ENCODE peak calls at places on chromosome 18, in five cellular contexts. One of them, this sample, is unnamed.

GRCh38 chr18:48048251-48048650 is 117.8 kb upstream of the SMAD2 start:
- DNase-seq in cardiac muscle cell: no peak
- DNase-seq in mesothelial cell of epicardium: no peak
- DNase-seq in ascending aorta: no peak
- DNase-seq in endothelial cell: no peak
- DNase-seq in this sample: no peak

GRCh38 chr18:7878265-7879173 is 311.4 kb downstream of the PTPRM start:
- DNase-seq in cardiac muscle cell: no peak
- DNase-seq in mesothelial cell of epicardium: no peak
- DNase-seq in ascending aorta: no peak
- DNase-seq in endothelial cell: no peak
- DNase-seq in this sample: no peak

GRCh38 chr18:35378206-35378795 is 1.2 kb upstream of the ZNF396 start:
- DNase-seq in cardiac muscle cell: peak; percentile 25
- DNase-seq in mesothelial cell of epicardium: no peak
- DNase-seq in ascending aorta: no peak
- DNase-seq in endothelial cell: no peak
- DNase-seq in this sample: no peak

GRCh38 chr18:28626757-28627156 is 449.8 kb upstream of the CDH2 start:
- DNase-seq in cardiac muscle cell: no peak
- DNase-seq in mesothelial cell of epicardium: no peak
- DNase-seq in ascending aorta: no peak
- DNase-seq in endothelial cell: no peak
- DNase-seq in this sample: no peak

GRCh38 chr18:5175378-5175777 is 21.7 kb downstream of the AKAIN1 start:
- DNase-seq in cardiac muscle cell: no peak
- DNase-seq in mesothelial cell of epicardium: no peak
- DNase-seq in ascending aorta: no peak
- DNase-seq in endothelial cell: no peak
- DNase-seq in this sample: no peak

GRCh38 chr18:50283469-50284209 is 2.3 kb upstream of the MBD1 start:
- DNase-seq in cardiac muscle cell: no peak
- DNase-seq in mesothelial cell of epicardium: peak; percentile 34
- DNase-seq in ascending aorta: no peak
- DNase-seq in endothelial cell: no peak
- DNase-seq in this sample: peak; percentile 23

GRCh38 chr18:61845212-61845611 is 47.6 kb downstream of the RNF152 start:
- DNase-seq in cardiac muscle cell: no peak
- DNase-seq in mesothelial cell of epicardium: no peak
- DNase-seq in ascending aorta: no peak
- DNase-seq in endothelial cell: no peak
- DNase-seq in this sample: no peak

GRCh38 chr18:51054764-51055163 is 24.8 kb downstream of the SMAD4 start:
- DNase-seq in cardiac muscle cell: peak; percentile 50
- DNase-seq in mesothelial cell of epicardium: no peak
- DNase-seq in ascending aorta: no peak
- DNase-seq in endothelial cell: no peak
- DNase-seq in this sample: no peak

GRCh38 chr18:7946724-7947377 is 379.7 kb downstream of the PTPRM start:
- DNase-seq in cardiac muscle cell: peak; percentile 91
- DNase-seq in mesothelial cell of epicardium: no peak
- DNase-seq in ascending aorta: no peak
- DNase-seq in endothelial cell: peak; percentile 26
- DNase-seq in this sample: no peak

GRCh38 chr18:78242796-78243195 is 736.8 kb upstream of the SALL3 start:
- DNase-seq in cardiac muscle cell: peak; percentile 65
- DNase-seq in mesothelial cell of epicardium: no peak
- DNase-seq in ascending aorta: no peak
- DNase-seq in endothelial cell: no peak
- DNase-seq in this sample: no peak

GRCh38 chr18:45119888-45120287 is 439.2 kb downstream of the SETBP1 start:
- DNase-seq in cardiac muscle cell: no peak
- DNase-seq in mesothelial cell of epicardium: no peak
- DNase-seq in ascending aorta: no peak
- DNase-seq in endothelial cell: no peak
- DNase-seq in this sample: no peak

GRCh38 chr18:58491113-58491696 is 137.7 kb downstream of the ALPK2 start:
- DNase-seq in cardiac muscle cell: no peak
- DNase-seq in mesothelial cell of epicardium: no peak
- DNase-seq in ascending aorta: no peak
- DNase-seq in endothelial cell: no peak
- DNase-seq in this sample: no peak

GRCh38 chr18:5518179-5518770 is 25.5 kb downstream of the EPB41L3 start:
- DNase-seq in cardiac muscle cell: peak; percentile 28
- DNase-seq in mesothelial cell of epicardium: no peak
- DNase-seq in ascending aorta: no peak
- DNase-seq in endothelial cell: no peak
- DNase-seq in this sample: no peak

GRCh38 chr18:34837769-34838194 is 127.7 kb downstream of the DTNA start:
- DNase-seq in cardiac muscle cell: peak; percentile 21
- DNase-seq in mesothelial cell of epicardium: no peak
- DNase-seq in ascending aorta: no peak
- DNase-seq in endothelial cell: no peak
- DNase-seq in this sample: no peak

GRCh38 chr18:48904086-48904485 is 46.7 kb downstream of the SMAD7 start:
- DNase-seq in cardiac muscle cell: no peak
- DNase-seq in mesothelial cell of epicardium: no peak
- DNase-seq in ascending aorta: peak; percentile 53
- DNase-seq in endothelial cell: no peak
- DNase-seq in this sample: no peak

GRCh38 chr18:35542356-35542755 is 39.2 kb upstream of the GALNT1 start:
- DNase-seq in cardiac muscle cell: no peak
- DNase-seq in mesothelial cell of epicardium: no peak
- DNase-seq in ascending aorta: no peak
- DNase-seq in endothelial cell: no peak
- DNase-seq in this sample: no peak

GRCh38 chr18:58335821-58336220 is 291.8 kb downstream of the NEDD4L start:
- DNase-seq in cardiac muscle cell: no peak
- DNase-seq in mesothelial cell of epicardium: no peak
- DNase-seq in ascending aorta: no peak
- DNase-seq in endothelial cell: no peak
- DNase-seq in this sample: no peak

GRCh38 chr18:3217930-3218647 is 1.7 kb downstream of the MYOM1 start:
- DNase-seq in cardiac muscle cell: peak; percentile 33
- DNase-seq in mesothelial cell of epicardium: no peak
- DNase-seq in ascending aorta: no peak
- DNase-seq in endothelial cell: no peak
- DNase-seq in this sample: no peak

GRCh38 chr18:41938445-41938844 is 16.6 kb upstream of the PIK3C3 start:
- DNase-seq in cardiac muscle cell: peak; percentile 79
- DNase-seq in mesothelial cell of epicardium: no peak
- DNase-seq in ascending aorta: no peak
- DNase-seq in endothelial cell: no peak
- DNase-seq in this sample: no peak

GRCh38 chr18:33116376-33116775 is 324.1 kb downstream of the CCDC178 start:
- DNase-seq in cardiac muscle cell: peak; percentile 1
- DNase-seq in mesothelial cell of epicardium: no peak
- DNase-seq in ascending aorta: no peak
- DNase-seq in endothelial cell: no peak
- DNase-seq in this sample: no peak

GRCh38 chr18:50274044-50274442 is 7.3 kb downstream of the MBD1 start:
- DNase-seq in cardiac muscle cell: no peak
- DNase-seq in mesothelial cell of epicardium: no peak
- DNase-seq in ascending aorta: no peak
- DNase-seq in endothelial cell: no peak
- DNase-seq in this sample: no peak

GRCh38 chr18:7898181-7898580 is 331.1 kb downstream of the PTPRM start:
- DNase-seq in cardiac muscle cell: no peak
- DNase-seq in mesothelial cell of epicardium: no peak
- DNase-seq in ascending aorta: no peak
- DNase-seq in endothelial cell: no peak
- DNase-seq in this sample: no peak

GRCh38 chr18:79545255-79545654 is 134.3 kb upstream of the CTDP1 start:
- DNase-seq in cardiac muscle cell: no peak
- DNase-seq in mesothelial cell of epicardium: no peak
- DNase-seq in ascending aorta: no peak
- DNase-seq in endothelial cell: no peak
- DNase-seq in this sample: no peak

GRCh38 chr18:59264651-59265245 is 8.5 kb downstream of the RAX start:
- DNase-seq in cardiac muscle cell: no peak
- DNase-seq in mesothelial cell of epicardium: no peak
- DNase-seq in ascending aorta: no peak
- DNase-seq in endothelial cell: peak; percentile 24
- DNase-seq in this sample: no peak

GRCh38 chr18:53457068-53457467 is 767.4 kb downstream of the MBD2 start:
- DNase-seq in cardiac muscle cell: peak; percentile 34
- DNase-seq in mesothelial cell of epicardium: no peak
- DNase-seq in ascending aorta: no peak
- DNase-seq in endothelial cell: no peak
- DNase-seq in this sample: no peak

GRCh38 chr18:33577688-33578370 is at the start of gene ASXL3:
- DNase-seq in cardiac muscle cell: peak; percentile 14
- DNase-seq in mesothelial cell of epicardium: peak; percentile 70
- DNase-seq in ascending aorta: peak; percentile 76
- DNase-seq in endothelial cell: peak; percentile 41
- DNase-seq in this sample: no peak

DNA sequence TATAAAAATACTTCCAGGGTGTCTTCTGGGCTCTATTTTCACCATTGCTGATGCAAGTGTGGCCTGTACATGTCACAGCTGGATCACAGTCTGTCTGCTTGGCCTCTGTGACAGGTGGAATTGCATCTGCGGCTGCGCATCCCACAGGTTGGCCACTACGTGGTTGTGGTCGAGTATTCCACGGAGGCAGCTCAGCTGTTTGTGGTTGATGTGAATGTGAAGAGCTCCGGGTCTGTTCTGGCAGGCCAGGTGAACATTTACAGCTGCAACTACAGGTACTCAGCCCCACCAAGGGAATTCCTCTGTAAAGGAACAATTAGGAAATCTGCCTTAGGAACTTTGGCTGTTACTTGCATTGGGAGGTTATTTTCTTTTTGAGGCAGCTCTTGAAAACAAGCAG is 144.5 kb downstream of the LAMA3 start:
- DNase-seq in cardiac muscle cell: no peak
- DNase-seq in mesothelial cell of epicardium: no peak
- DNase-seq in ascending aorta: no peak
- DNase-seq in endothelial cell: no peak
- DNase-seq in this sample: no peak
- TF ChIP-seq CTCF in cardiac muscle cell: no peak
- TF ChIP-seq CTCF in mesothelial cell of epicardium: no peak
- TF ChIP-seq CTCF in ascending aorta: no peak
- TF ChIP-seq CTCF in endothelial cell: no peak
- TF ChIP-seq CTCF in this sample: no peak

GRCh38 chr18:10401489-10401888 is 52.9 kb upstream of the APCDD1 start:
- DNase-seq in cardiac muscle cell: no peak
- DNase-seq in mesothelial cell of epicardium: no peak
- DNase-seq in ascending aorta: no peak
- DNase-seq in endothelial cell: no peak
- DNase-seq in this sample: no peak
- TF ChIP-seq CTCF in cardiac muscle cell: no peak
- TF ChIP-seq CTCF in mesothelial cell of epicardium: no peak
- TF ChIP-seq CTCF in ascending aorta: no peak
- TF ChIP-seq CTCF in endothelial cell: no peak
- TF ChIP-seq CTCF in this sample: no peak

DNA sequence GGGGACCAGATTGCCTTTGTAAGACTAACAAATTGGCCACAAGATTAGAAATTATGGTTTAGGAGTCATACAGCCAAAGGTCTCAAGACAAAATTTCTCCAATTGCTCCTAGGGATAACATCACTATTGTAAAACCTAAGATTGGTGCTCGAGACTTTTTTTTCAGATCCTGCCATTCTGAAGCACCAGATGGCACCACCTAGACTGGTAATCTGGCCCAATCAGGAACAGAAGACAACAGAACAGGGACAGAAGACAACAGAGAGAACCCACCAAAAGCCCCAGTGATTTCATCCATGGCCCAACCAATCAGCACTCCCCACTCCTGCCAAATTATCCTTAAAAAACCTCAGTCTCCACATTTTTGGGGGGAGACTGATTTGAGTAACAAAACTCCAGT is 66.8 kb downstream of the LINC00305 start:
- DNase-seq in cardiac muscle cell: no peak
- DNase-seq in mesothelial cell of epicardium: no peak
- DNase-seq in ascending aorta: no peak
- DNase-seq in endothelial cell: no peak
- DNase-seq in this sample: no peak
- TF ChIP-seq CTCF in cardiac muscle cell: no peak
- TF ChIP-seq CTCF in mesothelial cell of epicardium: no peak
- TF ChIP-seq CTCF in ascending aorta: no peak
- TF ChIP-seq CTCF in endothelial cell: no peak
- TF ChIP-seq CTCF in this sample: no peak

DNA sequence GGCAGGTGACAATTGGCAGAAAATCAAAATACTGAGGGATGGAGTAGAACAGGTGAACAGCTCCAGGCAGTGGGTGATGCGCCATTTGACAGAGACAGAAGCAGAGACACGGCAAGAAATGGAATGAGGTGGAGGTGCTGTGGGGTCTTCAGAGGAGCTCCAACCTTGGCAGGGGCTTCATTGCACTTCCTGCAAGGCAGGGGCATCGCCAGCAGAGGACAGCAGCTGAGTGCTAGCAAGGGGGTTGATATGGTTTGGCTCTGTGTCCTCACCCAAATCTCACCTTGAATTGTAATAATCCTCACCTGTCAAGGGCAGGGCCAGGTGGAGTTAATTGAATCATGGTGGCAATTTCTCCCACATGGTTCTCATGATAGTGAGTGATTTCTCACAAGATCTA is 42.8 kb downstream of the CCDC68 start:
- DNase-seq in cardiac muscle cell: no peak
- DNase-seq in mesothelial cell of epicardium: no peak
- DNase-seq in ascending aorta: no peak
- DNase-seq in endothelial cell: no peak
- DNase-seq in this sample: peak; percentile 4
- TF ChIP-seq CTCF in cardiac muscle cell: no peak
- TF ChIP-seq CTCF in mesothelial cell of epicardium: no peak
- TF ChIP-seq CTCF in ascending aorta: no peak
- TF ChIP-seq CTCF in endothelial cell: no peak
- TF ChIP-seq CTCF in this sample: no peak

GRCh38 chr18:72869786-72870185 is 2.0 kb upstream of the NETO1 start:
- DNase-seq in cardiac muscle cell: no peak
- DNase-seq in mesothelial cell of epicardium: no peak
- DNase-seq in ascending aorta: no peak
- DNase-seq in endothelial cell: peak; percentile 8
- DNase-seq in this sample: no peak
- TF ChIP-seq CTCF in cardiac muscle cell: no peak
- TF ChIP-seq CTCF in mesothelial cell of epicardium: no peak
- TF ChIP-seq CTCF in ascending aorta: no peak
- TF ChIP-seq CTCF in endothelial cell: no peak
- TF ChIP-seq CTCF in this sample: no peak

GRCh38 chr18:74459877-74460276 is 2.8 kb upstream of the DIPK1C start:
- DNase-seq in cardiac muscle cell: no peak
- DNase-seq in mesothelial cell of epicardium: peak; percentile 30
- DNase-seq in ascending aorta: peak; percentile 30
- DNase-seq in endothelial cell: peak; percentile 35
- DNase-seq in this sample: no peak
- TF ChIP-seq CTCF in cardiac muscle cell: peak; percentile 32
- TF ChIP-seq CTCF in mesothelial cell of epicardium: peak; percentile 40
- TF ChIP-seq CTCF in ascending aorta: no peak
- TF ChIP-seq CTCF in endothelial cell: peak; percentile 57
- TF ChIP-seq CTCF in this sample: no peak

GRCh38 chr18:75208055-75208835 is 694 bp downstream of the PTGR3 start:
- DNase-seq in cardiac muscle cell: peak; percentile 67
- DNase-seq in mesothelial cell of epicardium: peak; percentile 62
- DNase-seq in ascending aorta: peak; percentile 72
- DNase-seq in endothelial cell: peak; percentile 60
- DNase-seq in this sample: peak; percentile 57
- TF ChIP-seq CTCF in cardiac muscle cell: no peak
- TF ChIP-seq CTCF in mesothelial cell of epicardium: no peak
- TF ChIP-seq CTCF in ascending aorta: no peak
- TF ChIP-seq CTCF in endothelial cell: no peak
- TF ChIP-seq CTCF in this sample: no peak